ENCODE peak calls at places on chromosomes 16 and 17, in seven cellular contexts. One of them, this sample, is unnamed.

GRCh38 chr16:59290718-59291117 is 556.6 kb upstream of the GOT2 start:
- DNase-seq in uterus: no peak
- DNase-seq in brain microvascular endothelial cell: no peak
- DNase-seq in lung: no peak
- DNase-seq in CD8-positive, alpha-beta memory T cell: no peak
- DNase-seq in thoracic aorta: no peak
- DNase-seq in PC-3: no peak
- DNase-seq in this sample: no peak

GRCh38 chr17:50913120-50913519 is 47.0 kb upstream of the TOB1 start:
- DNase-seq in lung: no peak
- DNase-seq in uterus: no peak
- DNase-seq in PC-3: no peak
- DNase-seq in brain microvascular endothelial cell: no peak
- DNase-seq in CD8-positive, alpha-beta memory T cell: no peak
- DNase-seq in thoracic aorta: no peak
- DNase-seq in this sample: no peak

GRCh38 chr17:6496116-6496481 is 51.8 kb downstream of the PIMREG start:
- DNase-seq in PC-3: no peak
- DNase-seq in uterus: no peak
- DNase-seq in lung: no peak
- DNase-seq in CD8-positive, alpha-beta memory T cell: no peak
- DNase-seq in thoracic aorta: no peak
- DNase-seq in brain microvascular endothelial cell: no peak
- DNase-seq in this sample: no peak

GRCh38 chr17:7393613-7394451 is 493 bp downstream of the PLSCR3 start:
- DNase-seq in lung: no peak
- DNase-seq in thoracic aorta: no peak
- DNase-seq in uterus: peak
- DNase-seq in PC-3: peak
- DNase-seq in brain microvascular endothelial cell: no peak
- DNase-seq in CD8-positive, alpha-beta memory T cell: peak
- DNase-seq in this sample: peak

GRCh38 chr17:58246104-58246740 is 7.8 kb downstream of the LPO start:
- DNase-seq in lung: no peak
- DNase-seq in uterus: no peak
- DNase-seq in CD8-positive, alpha-beta memory T cell: no peak
- DNase-seq in brain microvascular endothelial cell: no peak
- DNase-seq in thoracic aorta: no peak
- DNase-seq in PC-3: no peak
- DNase-seq in this sample: no peak

GRCh38 chr16:30888856-30889499 is 4.9 kb downstream of the BCL7C start:
- DNase-seq in PC-3: no peak
- DNase-seq in brain microvascular endothelial cell: no peak
- DNase-seq in CD8-positive, alpha-beta memory T cell: no peak
- DNase-seq in thoracic aorta: no peak
- DNase-seq in lung: no peak
- DNase-seq in uterus: no peak
- DNase-seq in this sample: no peak

GRCh38 chr16:47617732-47618131 is 156.6 kb downstream of the PHKB start:
- DNase-seq in thoracic aorta: no peak
- DNase-seq in lung: no peak
- DNase-seq in CD8-positive, alpha-beta memory T cell: no peak
- DNase-seq in PC-3: no peak
- DNase-seq in uterus: no peak
- DNase-seq in brain microvascular endothelial cell: no peak
- DNase-seq in this sample: no peak

GRCh38 chr16:91484-91883 is 13.5 kb downstream of the MPG start:
- DNase-seq in PC-3: no peak
- DNase-seq in uterus: no peak
- DNase-seq in CD8-positive, alpha-beta memory T cell: no peak
- DNase-seq in brain microvascular endothelial cell: no peak
- DNase-seq in lung: no peak
- DNase-seq in thoracic aorta: no peak
- DNase-seq in this sample: no peak

GRCh38 chr17:61250335-61250890 is 149.2 kb upstream of the TBX2 start:
- DNase-seq in CD8-positive, alpha-beta memory T cell: no peak
- DNase-seq in brain microvascular endothelial cell: peak
- DNase-seq in PC-3: peak
- DNase-seq in uterus: no peak
- DNase-seq in thoracic aorta: no peak
- DNase-seq in lung: no peak
- DNase-seq in this sample: no peak

GRCh38 chr17:61249649-61250301 is 149.9 kb upstream of the TBX2 start:
- DNase-seq in uterus: no peak
- DNase-seq in lung: no peak
- DNase-seq in brain microvascular endothelial cell: no peak
- DNase-seq in PC-3: no peak
- DNase-seq in CD8-positive, alpha-beta memory T cell: no peak
- DNase-seq in thoracic aorta: no peak
- DNase-seq in this sample: no peak

GRCh38 chr17:61253293-61253801 is 146.3 kb upstream of the TBX2 start:
- DNase-seq in CD8-positive, alpha-beta memory T cell: no peak
- DNase-seq in PC-3: no peak
- DNase-seq in lung: no peak
- DNase-seq in brain microvascular endothelial cell: no peak
- DNase-seq in thoracic aorta: no peak
- DNase-seq in uterus: peak
- DNase-seq in this sample: no peak

GRCh38 chr17:61253937-61254677 is 145.5 kb upstream of the TBX2 start:
- DNase-seq in PC-3: no peak
- DNase-seq in lung: no peak
- DNase-seq in CD8-positive, alpha-beta memory T cell: no peak
- DNase-seq in brain microvascular endothelial cell: no peak
- DNase-seq in uterus: no peak
- DNase-seq in thoracic aorta: no peak
- DNase-seq in this sample: peak

DNA sequence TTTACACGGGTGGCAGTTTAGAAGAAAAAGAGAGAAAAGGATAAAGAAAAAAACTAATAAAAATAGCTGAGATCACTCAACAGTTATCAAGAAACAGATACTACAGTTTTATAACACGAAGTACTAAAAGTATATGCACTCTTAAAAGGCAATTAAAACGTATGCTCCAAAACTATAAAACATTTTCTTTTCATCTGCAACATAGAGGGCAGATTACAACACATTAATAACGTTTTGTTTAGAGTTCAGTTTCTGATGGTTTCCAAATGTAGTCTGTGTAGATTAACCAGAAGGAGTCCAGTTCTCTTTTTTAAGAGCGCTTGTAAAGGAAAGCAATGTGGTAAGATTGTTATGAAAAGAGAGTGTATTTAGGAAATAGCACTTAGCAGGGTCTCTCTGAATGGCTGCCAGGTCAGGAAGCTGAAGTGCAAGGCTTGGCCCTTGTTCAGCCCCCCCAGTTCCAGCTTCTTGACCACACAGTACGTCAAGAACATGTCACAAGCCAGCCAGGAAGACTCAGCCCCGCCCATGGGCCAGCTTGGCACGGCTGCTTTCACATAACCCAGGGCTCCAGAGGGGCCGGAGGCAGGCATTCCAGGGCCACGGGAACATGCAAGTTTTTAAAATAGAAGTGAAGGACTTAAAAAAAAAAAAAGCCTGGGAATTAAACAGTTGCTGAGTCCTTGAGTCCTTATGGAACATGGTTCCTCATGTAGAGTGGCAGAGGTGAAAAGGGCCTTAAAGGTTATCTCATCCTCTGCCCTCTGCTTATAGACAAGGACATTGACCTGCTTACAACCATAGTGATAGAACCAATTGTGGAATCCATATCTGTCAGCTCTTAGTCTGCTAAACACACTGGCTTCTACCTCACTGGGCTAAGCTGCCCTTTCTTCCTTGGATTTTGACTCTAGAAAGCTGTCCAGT is 147.4 kb upstream of the TBX2 start:
- DNase-seq in thoracic aorta: peak
- DNase-seq in brain microvascular endothelial cell: peak
- DNase-seq in lung: peak
- DNase-seq in uterus: peak
- DNase-seq in PC-3: no peak
- DNase-seq in CD8-positive, alpha-beta memory T cell: peak
- DNase-seq in this sample: peak
- H3K27ac ChIP-seq in thoracic aorta: peak
- H3K27ac ChIP-seq in brain microvascular endothelial cell: peak
- H3K27ac ChIP-seq in lung: peak
- H3K27ac ChIP-seq in uterus: peak
- H3K27ac ChIP-seq in PC-3: no peak
- H3K27ac ChIP-seq in CD8-positive, alpha-beta memory T cell: no peak
- H3K27ac ChIP-seq in this sample: peak

GRCh38 chr16:27862953-27863352 is 200.6 kb downstream of the GSG1L start:
- DNase-seq in CD8-positive, alpha-beta memory T cell: no peak
- DNase-seq in PC-3: no peak
- DNase-seq in brain microvascular endothelial cell: no peak
- DNase-seq in thoracic aorta: no peak
- DNase-seq in uterus: no peak
- DNase-seq in lung: no peak
- DNase-seq in this sample: no peak

GRCh38 chr16:27870116-27870798 is 193.3 kb downstream of the GSG1L start:
- DNase-seq in lung: no peak
- DNase-seq in uterus: no peak
- DNase-seq in brain microvascular endothelial cell: no peak
- DNase-seq in thoracic aorta: no peak
- DNase-seq in CD8-positive, alpha-beta memory T cell: no peak
- DNase-seq in PC-3: no peak
- DNase-seq in this sample: no peak

GRCh38 chr16:27869411-27869810 is 194.1 kb downstream of the GSG1L start:
- DNase-seq in lung: no peak
- DNase-seq in brain microvascular endothelial cell: no peak
- DNase-seq in CD8-positive, alpha-beta memory T cell: no peak
- DNase-seq in thoracic aorta: no peak
- DNase-seq in PC-3: no peak
- DNase-seq in uterus: no peak
- DNase-seq in this sample: no peak

GRCh38 chr16:27863377-27863776 is 200.1 kb downstream of the GSG1L start:
- DNase-seq in thoracic aorta: no peak
- DNase-seq in uterus: no peak
- DNase-seq in CD8-positive, alpha-beta memory T cell: no peak
- DNase-seq in lung: no peak
- DNase-seq in PC-3: no peak
- DNase-seq in brain microvascular endothelial cell: no peak
- DNase-seq in this sample: no peak

DNA sequence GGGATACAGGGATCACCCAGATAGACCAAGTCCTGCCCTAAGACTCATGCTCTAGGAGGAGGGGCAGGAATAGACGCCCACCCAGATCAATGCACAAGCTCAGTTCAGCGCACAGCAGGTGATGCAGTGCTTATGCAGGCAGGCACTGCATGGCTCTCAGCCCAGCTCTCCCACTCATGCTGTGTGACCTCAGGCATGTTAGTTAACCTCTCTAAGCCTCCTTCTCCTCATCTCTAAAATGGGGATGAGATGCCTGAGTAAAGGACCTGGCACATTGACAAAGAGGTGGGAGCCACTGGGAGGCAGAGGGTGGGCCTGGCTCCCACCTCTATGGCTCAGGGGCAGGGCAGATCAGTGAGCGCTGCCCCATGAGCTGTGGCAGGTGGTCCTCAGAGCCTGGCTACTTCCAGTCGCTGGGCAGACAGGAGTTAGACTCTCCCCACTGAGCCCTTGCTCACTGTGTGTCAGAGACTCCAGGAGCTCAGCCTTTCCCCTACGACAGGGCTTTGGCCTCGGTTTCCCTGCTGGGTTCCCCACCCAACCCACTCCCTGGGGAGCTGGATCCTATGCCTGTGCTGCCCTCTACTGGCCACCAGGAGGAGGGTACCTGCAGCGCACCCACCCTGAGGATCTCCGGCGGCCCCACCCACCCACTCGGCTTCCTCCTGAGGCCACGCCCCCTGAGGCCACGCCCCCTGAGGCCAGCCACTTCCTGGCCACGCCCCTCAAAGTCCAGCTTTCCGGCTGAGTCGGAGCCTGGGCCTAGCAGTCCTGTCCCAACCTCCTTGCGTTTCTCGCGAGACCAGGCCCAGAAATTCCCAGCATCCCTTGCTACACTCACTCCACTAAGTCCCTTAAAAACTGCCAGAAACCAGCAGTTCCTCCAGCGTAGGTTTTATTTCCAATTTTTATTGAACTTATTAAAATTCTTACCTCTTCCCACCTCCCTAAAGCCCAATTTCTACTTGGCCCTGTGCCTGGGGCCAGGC is 196.1 kb downstream of the GSG1L start:
- DNase-seq in CD8-positive, alpha-beta memory T cell: peak
- DNase-seq in uterus: peak
- DNase-seq in brain microvascular endothelial cell: peak
- DNase-seq in thoracic aorta: no peak
- DNase-seq in lung: peak
- DNase-seq in PC-3: peak
- DNase-seq in this sample: peak
- H3K27ac ChIP-seq in CD8-positive, alpha-beta memory T cell: no peak
- H3K27ac ChIP-seq in uterus: no peak
- H3K27ac ChIP-seq in brain microvascular endothelial cell: no peak
- H3K27ac ChIP-seq in thoracic aorta: no peak
- H3K27ac ChIP-seq in lung: no peak
- H3K27ac ChIP-seq in PC-3: no peak
- H3K27ac ChIP-seq in this sample: no peak

GRCh38 chr17:78484300-78485159 is 92.7 kb downstream of the DNAH17 start:
- DNase-seq in thoracic aorta: no peak
- DNase-seq in lung: no peak
- DNase-seq in PC-3: no peak
- DNase-seq in brain microvascular endothelial cell: peak
- DNase-seq in uterus: no peak
- DNase-seq in CD8-positive, alpha-beta memory T cell: peak
- DNase-seq in this sample: peak
- H3K27ac ChIP-seq in thoracic aorta: no peak
- H3K27ac ChIP-seq in lung: no peak
- H3K27ac ChIP-seq in PC-3: no peak
- H3K27ac ChIP-seq in brain microvascular endothelial cell: no peak
- H3K27ac ChIP-seq in uterus: no peak
- H3K27ac ChIP-seq in CD8-positive, alpha-beta memory T cell: no peak
- H3K27ac ChIP-seq in this sample: no peak

GRCh38 chr17:750431-751037 is 1.5 kb downstream of the GEMIN4 start:
- DNase-seq in PC-3: peak
- DNase-seq in lung: no peak
- DNase-seq in brain microvascular endothelial cell: no peak
- DNase-seq in uterus: no peak
- DNase-seq in thoracic aorta: no peak
- DNase-seq in CD8-positive, alpha-beta memory T cell: no peak
- DNase-seq in this sample: no peak

GRCh38 chr17:751269-752001 is 629 bp downstream of the GEMIN4 start:
- DNase-seq in brain microvascular endothelial cell: peak
- DNase-seq in CD8-positive, alpha-beta memory T cell: no peak
- DNase-seq in lung: peak
- DNase-seq in PC-3: peak
- DNase-seq in thoracic aorta: no peak
- DNase-seq in uterus: no peak
- DNase-seq in this sample: peak

GRCh38 chr17:752002-752619 is at the start of gene GEMIN4:
- DNase-seq in lung: peak
- DNase-seq in thoracic aorta: peak
- DNase-seq in brain microvascular endothelial cell: peak
- DNase-seq in PC-3: peak
- DNase-seq in CD8-positive, alpha-beta memory T cell: peak
- DNase-seq in uterus: peak
- DNase-seq in this sample: peak

GRCh38 chr17:752620-753219 is 656 bp upstream of the GEMIN4 start:
- DNase-seq in uterus: peak
- DNase-seq in lung: peak
- DNase-seq in PC-3: no peak
- DNase-seq in thoracic aorta: peak
- DNase-seq in brain microvascular endothelial cell: peak
- DNase-seq in CD8-positive, alpha-beta memory T cell: no peak
- DNase-seq in this sample: peak

DNA sequence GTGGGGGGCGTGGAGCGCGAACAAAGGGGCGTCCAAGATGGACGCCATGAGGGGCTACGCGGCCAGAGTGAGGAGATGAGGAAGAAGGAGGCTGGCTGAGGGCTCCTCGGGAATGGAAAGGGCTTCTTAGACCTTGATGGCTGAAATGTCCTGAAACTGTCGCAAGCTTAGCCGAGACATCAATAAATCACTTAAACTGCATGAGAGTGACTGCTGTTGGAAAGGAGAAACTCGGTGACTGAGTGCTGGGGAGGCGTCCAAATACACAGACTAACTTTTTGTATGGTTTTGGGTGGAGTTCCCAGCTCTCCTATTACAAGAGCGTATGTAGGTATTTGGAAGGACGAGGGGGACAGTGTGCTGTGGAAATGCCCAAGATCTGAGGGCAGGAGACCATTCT is 1.3 kb upstream of the GEMIN4 start:
- DNase-seq in thoracic aorta: no peak
- DNase-seq in PC-3: no peak
- DNase-seq in brain microvascular endothelial cell: no peak
- DNase-seq in uterus: no peak
- DNase-seq in lung: no peak
- DNase-seq in CD8-positive, alpha-beta memory T cell: no peak
- DNase-seq in this sample: no peak
- H3K27ac ChIP-seq in thoracic aorta: peak
- H3K27ac ChIP-seq in PC-3: no peak
- H3K27ac ChIP-seq in brain microvascular endothelial cell: no peak
- H3K27ac ChIP-seq in uterus: no peak
- H3K27ac ChIP-seq in lung: no peak
- H3K27ac ChIP-seq in CD8-positive, alpha-beta memory T cell: no peak
- H3K27ac ChIP-seq in this sample: no peak